ENCODE peak calls at places on chromosomes 7 and 10, in eight cellular contexts. A, C, M, O, T, X, Z and B are unnamed samples.

GRCh38 chr7:47513741-47514241 is 68.1 kb downstream of the TNS3 start:
- DNase-seq in T (no peak), M (peak; percentile 84), A (no peak), X (no peak), Z (no peak), C (no peak), O (no peak), B (no peak)

GRCh38 chr10:21334891-21335696 is 190.4 kb downstream of the SKIDA1 start:
- DNase-seq in M (peak; percentile 63), Z (no peak), A (peak; percentile 86), X (no peak), T (no peak), C (peak; percentile 61), O (peak; percentile 63), B (no peak)

GRCh38 chr10:33859319-33860022 is 525.0 kb upstream of the NRP1 start:
- DNase-seq in T (no peak), M (no peak), X (no peak), A (peak; percentile 21), O (no peak), C (no peak), Z (no peak), B (no peak)

GRCh38 chr10:69237528-69238159 is 17.5 kb downstream of the HKDC1 start:
- DNase-seq in T (peak; percentile 99), O (peak; percentile 86), M (peak; percentile 87), X (peak; percentile 65), Z (peak; percentile 82), A (peak; percentile 81), C (peak; percentile 50), B (no peak)

GRCh38 chr7:113698556-113699220 is 220.1 kb downstream of the PPP1R3A start:
- DNase-seq in X (peak; percentile 22), Z (no peak), A (peak; percentile 44), T (no peak), C (peak; percentile 15), O (peak; percentile 13), M (peak; percentile 9), B (peak; percentile 43)

GRCh38 chr10:4662576-4663161 is 163.3 kb upstream of the AKR1E2 start:
- DNase-seq in X (no peak), O (no peak), M (no peak), A (no peak), Z (no peak), C (no peak), T (no peak), B (no peak)

GRCh38 chr7:16954326-16954725 is 72.5 kb upstream of the AGR3 start:
- DNase-seq in T (no peak), C (no peak), X (no peak), A (peak; percentile 31), M (no peak), Z (no peak), O (no peak), B (no peak)

GRCh38 chr10:44674536-44674935 is 236.6 kb upstream of the TMEM72 start:
- DNase-seq in A (no peak), M (no peak), X (no peak), O (no peak), T (no peak), Z (no peak), C (no peak), B (no peak)

GRCh38 chr10:132455986-132456847 is 59.2 kb downstream of the PWWP2B start:
- DNase-seq in C (peak; percentile 39), X (no peak), M (no peak), T (no peak), O (no peak), Z (no peak), A (no peak), B (no peak)

GRCh38 chr7:73903321-73904218 is 42.6 kb downstream of the TMEM270 start:
- DNase-seq in O (no peak), M (no peak), T (no peak), C (no peak), Z (no peak), X (no peak), A (no peak), B (no peak)

GRCh38 chr10:26269754-26270153 is 53.2 kb downstream of the GAD2 start:
- DNase-seq in T (no peak), O (no peak), C (peak; percentile 38), X (peak; percentile 59), A (no peak), M (no peak), Z (no peak), B (no peak)

GRCh38 chr10:11017575-11018425 is at the start of gene CELF2:
- DNase-seq in Z (peak; percentile 35), M (peak; percentile 24), A (peak; percentile 64), O (peak; percentile 5), T (peak; percentile 72), X (peak; percentile 38), C (no peak), B (peak; percentile 28)

GRCh38 chr7:44235582-44236332 is 35.0 kb downstream of the YKT6 start:
- DNase-seq in A (no peak), T (no peak), M (no peak), O (peak; percentile 51), C (no peak), X (no peak), Z (no peak), B (no peak)

GRCh38 chr7:121901026-121901425 is 28.1 kb downstream of the PTPRZ1 start:
- DNase-seq in A (no peak), T (no peak), X (no peak), Z (no peak), O (no peak), C (no peak), M (no peak), B (no peak)

GRCh38 chr10:110995301-110995700 is 75.9 kb downstream of the SHOC2 start:
- DNase-seq in X (no peak), O (no peak), M (no peak), Z (no peak), A (no peak), T (no peak), C (no peak), B (no peak)

GRCh38 chr10:49184642-49185111 is 3.5 kb downstream of the TMEM273 start:
- DNase-seq in M (no peak), Z (no peak), T (peak; percentile 53), C (no peak), A (no peak), X (no peak), O (no peak), B (no peak)

GRCh38 chr10:23198940-23199767 is 7.0 kb downstream of the PTF1A start:
- DNase-seq in Z (no peak), M (no peak), A (no peak), T (no peak), O (no peak), C (peak; percentile 6), X (no peak), B (no peak)

GRCh38 chr7:123285076-123285700 is 85.4 kb upstream of the SLC13A1 start:
- DNase-seq in T (no peak), M (no peak), O (no peak), X (peak; percentile 70), Z (no peak), A (no peak), C (no peak), B (no peak)

GRCh38 chr7:53602817-53603418 is 567.5 kb downstream of the POM121L12 start:
- DNase-seq in A (no peak), T (no peak), C (no peak), Z (no peak), O (peak; percentile 41), X (peak; percentile 52), M (no peak), B (no peak)

GRCh38 chr7:33640732-33641131 is 264.6 kb upstream of the BMPER start:
- DNase-seq in Z (no peak), A (no peak), O (no peak), T (no peak), C (no peak), M (no peak), X (no peak), B (no peak)

GRCh38 chr10:49613160-49613881 is 516 bp upstream of the CHAT start:
- DNase-seq in T (peak; percentile 46), M (no peak), C (no peak), Z (no peak), A (no peak), O (no peak), X (no peak), B (no peak)

GRCh38 chr10:74754397-74754796 is 72.0 kb upstream of the KAT6B start:
- DNase-seq in O (no peak), C (no peak), T (peak; percentile 13), A (no peak), Z (no peak), X (no peak), M (no peak), B (no peak)